ENCODE peak calls at places on chromosomes 11 and 22, in ten cellular contexts. One of them, this sample, is unnamed.

GRCh38 chr22:47902646-47903180 is 1140.3 kb downstream of the TBC1D22A start:
- DNase-seq in transverse colon: no peak
- DNase-seq in H54: no peak
- DNase-seq in stimulated activated CD4-positive, alpha-beta T cell treated with anti-CD3 and anti-CD28 coated beads, Interleukin-4, amount 100 ng/mL, for 4 hours: no peak
- DNase-seq in activated naive CD4-positive, alpha-beta T cell: no peak
- DNase-seq in NCI-H1417 treated with DMSO at 0.1 percent for 48 hours: no peak
- DNase-seq in neural progenitor cell: no peak
- DNase-seq in Calu3: no peak
- DNase-seq in lung microvascular endothelial cell: no peak
- DNase-seq in ACHN: no peak
- DNase-seq in this sample: no peak

GRCh38 chr11:35553831-35554230 is 28.4 kb upstream of the PAMR1 start:
- DNase-seq in transverse colon: no peak
- DNase-seq in H54: no peak
- DNase-seq in stimulated activated CD4-positive, alpha-beta T cell treated with anti-CD3 and anti-CD28 coated beads, Interleukin-4, amount 100 ng/mL, for 4 hours: no peak
- DNase-seq in activated naive CD4-positive, alpha-beta T cell: no peak
- DNase-seq in NCI-H1417 treated with DMSO at 0.1 percent for 48 hours: no peak
- DNase-seq in neural progenitor cell: no peak
- DNase-seq in Calu3: no peak
- DNase-seq in lung microvascular endothelial cell: no peak
- DNase-seq in ACHN: no peak
- DNase-seq in this sample: no peak

GRCh38 chr22:33819743-33820142 is 100.5 kb downstream of the LARGE1 start:
- DNase-seq in transverse colon: no peak
- DNase-seq in H54: no peak
- DNase-seq in stimulated activated CD4-positive, alpha-beta T cell treated with anti-CD3 and anti-CD28 coated beads, Interleukin-4, amount 100 ng/mL, for 4 hours: no peak
- DNase-seq in activated naive CD4-positive, alpha-beta T cell: no peak
- DNase-seq in NCI-H1417 treated with DMSO at 0.1 percent for 48 hours: no peak
- DNase-seq in neural progenitor cell: no peak
- DNase-seq in Calu3: no peak
- DNase-seq in lung microvascular endothelial cell: no peak
- DNase-seq in ACHN: no peak
- DNase-seq in this sample: no peak

GRCh38 chr22:49966041-49966715 is 5.6 kb downstream of the PIM3 start:
- DNase-seq in transverse colon: peak
- DNase-seq in H54: no peak
- DNase-seq in stimulated activated CD4-positive, alpha-beta T cell treated with anti-CD3 and anti-CD28 coated beads, Interleukin-4, amount 100 ng/mL, for 4 hours: peak
- DNase-seq in activated naive CD4-positive, alpha-beta T cell: no peak
- DNase-seq in NCI-H1417 treated with DMSO at 0.1 percent for 48 hours: no peak
- DNase-seq in neural progenitor cell: peak
- DNase-seq in Calu3: no peak
- DNase-seq in lung microvascular endothelial cell: peak
- DNase-seq in ACHN: no peak
- DNase-seq in this sample: no peak

GRCh38 chr11:67418476-67419281 is 3.2 kb downstream of the CARNS1 start:
- DNase-seq in transverse colon: no peak
- DNase-seq in H54: no peak
- DNase-seq in stimulated activated CD4-positive, alpha-beta T cell treated with anti-CD3 and anti-CD28 coated beads, Interleukin-4, amount 100 ng/mL, for 4 hours: no peak
- DNase-seq in activated naive CD4-positive, alpha-beta T cell: peak
- DNase-seq in NCI-H1417 treated with DMSO at 0.1 percent for 48 hours: no peak
- DNase-seq in neural progenitor cell: no peak
- DNase-seq in Calu3: no peak
- DNase-seq in lung microvascular endothelial cell: no peak
- DNase-seq in ACHN: no peak
- DNase-seq in this sample: no peak

GRCh38 chr11:83566948-83567347 is 280.8 kb upstream of the CCDC90B start:
- DNase-seq in transverse colon: no peak
- DNase-seq in H54: no peak
- DNase-seq in stimulated activated CD4-positive, alpha-beta T cell treated with anti-CD3 and anti-CD28 coated beads, Interleukin-4, amount 100 ng/mL, for 4 hours: no peak
- DNase-seq in activated naive CD4-positive, alpha-beta T cell: no peak
- DNase-seq in NCI-H1417 treated with DMSO at 0.1 percent for 48 hours: no peak
- DNase-seq in neural progenitor cell: no peak
- DNase-seq in Calu3: no peak
- DNase-seq in lung microvascular endothelial cell: no peak
- DNase-seq in ACHN: peak
- DNase-seq in this sample: no peak

GRCh38 chr11:32469791-32470190 is 34.5 kb upstream of the WT1 start:
- DNase-seq in transverse colon: no peak
- DNase-seq in H54: no peak
- DNase-seq in stimulated activated CD4-positive, alpha-beta T cell treated with anti-CD3 and anti-CD28 coated beads, Interleukin-4, amount 100 ng/mL, for 4 hours: no peak
- DNase-seq in activated naive CD4-positive, alpha-beta T cell: no peak
- DNase-seq in NCI-H1417 treated with DMSO at 0.1 percent for 48 hours: no peak
- DNase-seq in neural progenitor cell: no peak
- DNase-seq in Calu3: no peak
- DNase-seq in lung microvascular endothelial cell: no peak
- DNase-seq in ACHN: no peak
- DNase-seq in this sample: no peak

GRCh38 chr11:129324533-129325175 is 51.0 kb upstream of the BARX2 start:
- DNase-seq in transverse colon: peak
- DNase-seq in H54: no peak
- DNase-seq in stimulated activated CD4-positive, alpha-beta T cell treated with anti-CD3 and anti-CD28 coated beads, Interleukin-4, amount 100 ng/mL, for 4 hours: no peak
- DNase-seq in activated naive CD4-positive, alpha-beta T cell: no peak
- DNase-seq in NCI-H1417 treated with DMSO at 0.1 percent for 48 hours: no peak
- DNase-seq in neural progenitor cell: no peak
- DNase-seq in Calu3: peak
- DNase-seq in lung microvascular endothelial cell: no peak
- DNase-seq in ACHN: no peak
- DNase-seq in this sample: no peak

GRCh38 chr11:279966-280761 is 2.0 kb downstream of the NLRP6 start:
- DNase-seq in transverse colon: peak
- DNase-seq in H54: no peak
- DNase-seq in stimulated activated CD4-positive, alpha-beta T cell treated with anti-CD3 and anti-CD28 coated beads, Interleukin-4, amount 100 ng/mL, for 4 hours: peak
- DNase-seq in activated naive CD4-positive, alpha-beta T cell: peak
- DNase-seq in NCI-H1417 treated with DMSO at 0.1 percent for 48 hours: no peak
- DNase-seq in neural progenitor cell: no peak
- DNase-seq in Calu3: peak
- DNase-seq in lung microvascular endothelial cell: peak
- DNase-seq in ACHN: peak
- DNase-seq in this sample: no peak

GRCh38 chr22:28112130-28112529 is 193.1 kb upstream of the PITPNB start:
- DNase-seq in transverse colon: no peak
- DNase-seq in H54: no peak
- DNase-seq in stimulated activated CD4-positive, alpha-beta T cell treated with anti-CD3 and anti-CD28 coated beads, Interleukin-4, amount 100 ng/mL, for 4 hours: no peak
- DNase-seq in activated naive CD4-positive, alpha-beta T cell: no peak
- DNase-seq in NCI-H1417 treated with DMSO at 0.1 percent for 48 hours: no peak
- DNase-seq in neural progenitor cell: no peak
- DNase-seq in Calu3: no peak
- DNase-seq in lung microvascular endothelial cell: no peak
- DNase-seq in ACHN: peak
- DNase-seq in this sample: no peak

GRCh38 chr22:45376703-45377102 is 36.7 kb downstream of the SMC1B start:
- DNase-seq in transverse colon: peak
- DNase-seq in H54: no peak
- DNase-seq in stimulated activated CD4-positive, alpha-beta T cell treated with anti-CD3 and anti-CD28 coated beads, Interleukin-4, amount 100 ng/mL, for 4 hours: no peak
- DNase-seq in activated naive CD4-positive, alpha-beta T cell: no peak
- DNase-seq in NCI-H1417 treated with DMSO at 0.1 percent for 48 hours: no peak
- DNase-seq in neural progenitor cell: no peak
- DNase-seq in Calu3: no peak
- DNase-seq in lung microvascular endothelial cell: no peak
- DNase-seq in ACHN: no peak
- DNase-seq in this sample: no peak

GRCh38 chr22:19064354-19065054 is 57.7 kb downstream of the DGCR2 start:
- DNase-seq in transverse colon: no peak
- DNase-seq in H54: no peak
- DNase-seq in stimulated activated CD4-positive, alpha-beta T cell treated with anti-CD3 and anti-CD28 coated beads, Interleukin-4, amount 100 ng/mL, for 4 hours: no peak
- DNase-seq in activated naive CD4-positive, alpha-beta T cell: no peak
- DNase-seq in NCI-H1417 treated with DMSO at 0.1 percent for 48 hours: no peak
- DNase-seq in neural progenitor cell: no peak
- DNase-seq in Calu3: no peak
- DNase-seq in lung microvascular endothelial cell: no peak
- DNase-seq in ACHN: no peak
- DNase-seq in this sample: no peak